ENCODE peak calls at places on chromosomes 13 and 19, in five cellular contexts. One of them, this sample, is unnamed.

GRCh38 chr13:37319041-37319443 is 213.6 kb upstream of the CSNK1A1L start:
- DNase-seq in GM23338: no peak
- DNase-seq in natural killer cell treated with Interleukin-12 subunit alpha and Interleukin-12 subunit beta and Interleukin-15 and Interleukin-18, amount 100 ng/mL, for 72 hours: no peak
- DNase-seq in T-helper 1 cell: no peak
- DNase-seq in small intestine: no peak
- DNase-seq in this sample: no peak

GRCh38 chr19:4064551-4065260 is 2.0 kb downstream of the ZBTB7A start:
- DNase-seq in GM23338: peak; percentile 59
- DNase-seq in natural killer cell treated with Interleukin-12 subunit alpha and Interleukin-12 subunit beta and Interleukin-15 and Interleukin-18, amount 100 ng/mL, for 72 hours: no peak
- DNase-seq in T-helper 1 cell: no peak
- DNase-seq in small intestine: peak; percentile 57
- DNase-seq in this sample: no peak

GRCh38 chr13:107370036-107370785 is 802.3 kb upstream of the ARGLU1 start:
- DNase-seq in GM23338: no peak
- DNase-seq in natural killer cell treated with Interleukin-12 subunit alpha and Interleukin-12 subunit beta and Interleukin-15 and Interleukin-18, amount 100 ng/mL, for 72 hours: no peak
- DNase-seq in T-helper 1 cell: no peak
- DNase-seq in small intestine: no peak
- DNase-seq in this sample: no peak

GRCh38 chr13:27182844-27183497 is 11.4 kb upstream of the USP12 start:
- DNase-seq in GM23338: no peak
- DNase-seq in natural killer cell treated with Interleukin-12 subunit alpha and Interleukin-12 subunit beta and Interleukin-15 and Interleukin-18, amount 100 ng/mL, for 72 hours: no peak
- DNase-seq in T-helper 1 cell: no peak
- DNase-seq in small intestine: no peak
- DNase-seq in this sample: no peak

GRCh38 chr13:85379433-85379832 is 419.8 kb downstream of the SLITRK6 start:
- DNase-seq in GM23338: no peak
- DNase-seq in natural killer cell treated with Interleukin-12 subunit alpha and Interleukin-12 subunit beta and Interleukin-15 and Interleukin-18, amount 100 ng/mL, for 72 hours: no peak
- DNase-seq in T-helper 1 cell: no peak
- DNase-seq in small intestine: peak; percentile 1
- DNase-seq in this sample: no peak

GRCh38 chr19:15250635-15250993 is 18.4 kb upstream of the EPHX3 start:
- DNase-seq in GM23338: no peak
- DNase-seq in natural killer cell treated with Interleukin-12 subunit alpha and Interleukin-12 subunit beta and Interleukin-15 and Interleukin-18, amount 100 ng/mL, for 72 hours: no peak
- DNase-seq in T-helper 1 cell: no peak
- DNase-seq in small intestine: no peak
- DNase-seq in this sample: no peak

GRCh38 chr13:42971670-42972355 is 20.2 kb downstream of the EPSTI1 start:
- DNase-seq in GM23338: no peak
- DNase-seq in natural killer cell treated with Interleukin-12 subunit alpha and Interleukin-12 subunit beta and Interleukin-15 and Interleukin-18, amount 100 ng/mL, for 72 hours: no peak
- DNase-seq in T-helper 1 cell: no peak
- DNase-seq in small intestine: no peak
- DNase-seq in this sample: no peak

GRCh38 chr19:17049711-17050280 is 23.2 kb upstream of the CPAMD8 start:
- DNase-seq in GM23338: no peak
- DNase-seq in natural killer cell treated with Interleukin-12 subunit alpha and Interleukin-12 subunit beta and Interleukin-15 and Interleukin-18, amount 100 ng/mL, for 72 hours: no peak
- DNase-seq in T-helper 1 cell: no peak
- DNase-seq in small intestine: peak; percentile 19
- DNase-seq in this sample: no peak

GRCh38 chr19:42450314-42450934 is 7.7 kb upstream of the CXCL17 start:
- DNase-seq in GM23338: peak; percentile 89
- DNase-seq in natural killer cell treated with Interleukin-12 subunit alpha and Interleukin-12 subunit beta and Interleukin-15 and Interleukin-18, amount 100 ng/mL, for 72 hours: peak; percentile 82
- DNase-seq in T-helper 1 cell: peak; percentile 90
- DNase-seq in small intestine: peak; percentile 99
- DNase-seq in this sample: peak; percentile 68

GRCh38 chr13:84570831-84571230 is 688.6 kb upstream of the SLITRK1 start:
- DNase-seq in GM23338: no peak
- DNase-seq in natural killer cell treated with Interleukin-12 subunit alpha and Interleukin-12 subunit beta and Interleukin-15 and Interleukin-18, amount 100 ng/mL, for 72 hours: no peak
- DNase-seq in T-helper 1 cell: no peak
- DNase-seq in small intestine: no peak
- DNase-seq in this sample: no peak

GRCh38 chr13:106466691-106467405 is 68.6 kb downstream of the EFNB2 start:
- DNase-seq in GM23338: no peak
- DNase-seq in natural killer cell treated with Interleukin-12 subunit alpha and Interleukin-12 subunit beta and Interleukin-15 and Interleukin-18, amount 100 ng/mL, for 72 hours: no peak
- DNase-seq in T-helper 1 cell: no peak
- DNase-seq in small intestine: no peak
- DNase-seq in this sample: no peak

GRCh38 chr13:32676242-32676641 is 90.0 kb downstream of the PDS5B start:
- DNase-seq in GM23338: no peak
- DNase-seq in natural killer cell treated with Interleukin-12 subunit alpha and Interleukin-12 subunit beta and Interleukin-15 and Interleukin-18, amount 100 ng/mL, for 72 hours: no peak
- DNase-seq in T-helper 1 cell: no peak
- DNase-seq in small intestine: no peak
- DNase-seq in this sample: no peak

GRCh38 chr19:4103073-4103418 is 20.9 kb downstream of the MAP2K2 start:
- DNase-seq in GM23338: no peak
- DNase-seq in natural killer cell treated with Interleukin-12 subunit alpha and Interleukin-12 subunit beta and Interleukin-15 and Interleukin-18, amount 100 ng/mL, for 72 hours: no peak
- DNase-seq in T-helper 1 cell: no peak
- DNase-seq in small intestine: no peak
- DNase-seq in this sample: no peak

GRCh38 chr19:1901940-1902404 is 3.2 kb upstream of the ADAT3 start:
- DNase-seq in GM23338: no peak
- DNase-seq in natural killer cell treated with Interleukin-12 subunit alpha and Interleukin-12 subunit beta and Interleukin-15 and Interleukin-18, amount 100 ng/mL, for 72 hours: no peak
- DNase-seq in T-helper 1 cell: no peak
- DNase-seq in small intestine: no peak
- DNase-seq in this sample: no peak